ENCODE peak calls at places on chromosome X, in eight cellular contexts. One of them, this sample, is unnamed.

GRCh38 chrX:10470009-10470408 is 150.4 kb downstream of the MID1 start:
- DNase-seq in kidney: no peak
- DNase-seq in WTC11: no peak
- DNase-seq in cardiac muscle cell: no peak
- DNase-seq in astrocyte of the spinal cord: no peak
- DNase-seq in PC-3: peak
- DNase-seq in astrocyte: no peak
- DNase-seq in GM13976: no peak
- DNase-seq in this sample: no peak

GRCh38 chrX:70079297-70079696 is 17.0 kb downstream of the OTUD6A start:
- DNase-seq in GM13976: no peak
- DNase-seq in kidney: no peak
- DNase-seq in astrocyte of the spinal cord: no peak
- DNase-seq in astrocyte: no peak
- DNase-seq in cardiac muscle cell: no peak
- DNase-seq in PC-3: no peak
- DNase-seq in WTC11: no peak
- DNase-seq in this sample: no peak

GRCh38 chrX:16312761-16313623 is 145.7 kb downstream of the MAGEB17 start:
- DNase-seq in astrocyte: no peak
- DNase-seq in GM13976: no peak
- DNase-seq in PC-3: no peak
- DNase-seq in astrocyte of the spinal cord: no peak
- DNase-seq in cardiac muscle cell: no peak
- DNase-seq in kidney: no peak
- DNase-seq in WTC11: peak
- DNase-seq in this sample: no peak

GRCh38 chrX:149807747-149808458 is 26.2 kb downstream of the MAGEA9 start:
- DNase-seq in GM13976: no peak
- DNase-seq in cardiac muscle cell: no peak
- DNase-seq in astrocyte of the spinal cord: no peak
- DNase-seq in PC-3: no peak
- DNase-seq in WTC11: no peak
- DNase-seq in kidney: no peak
- DNase-seq in astrocyte: no peak
- DNase-seq in this sample: no peak

GRCh38 chrX:53049127-53049517 is 533 bp downstream of the GPR173 start:
- DNase-seq in kidney: no peak
- DNase-seq in GM13976: no peak
- DNase-seq in cardiac muscle cell: no peak
- DNase-seq in WTC11: no peak
- DNase-seq in PC-3: no peak
- DNase-seq in astrocyte: no peak
- DNase-seq in astrocyte of the spinal cord: no peak
- DNase-seq in this sample: no peak

GRCh38 chrX:87873988-87874500 is 356.4 kb downstream of the KLHL4 start:
- DNase-seq in PC-3: no peak
- DNase-seq in WTC11: no peak
- DNase-seq in astrocyte of the spinal cord: no peak
- DNase-seq in astrocyte: no peak
- DNase-seq in cardiac muscle cell: no peak
- DNase-seq in GM13976: no peak
- DNase-seq in kidney: no peak
- DNase-seq in this sample: no peak

GRCh38 chrX:11770320-11770719 is 12.3 kb downstream of the MSL3 start:
- DNase-seq in GM13976: peak
- DNase-seq in PC-3: peak
- DNase-seq in cardiac muscle cell: peak
- DNase-seq in astrocyte of the spinal cord: peak
- DNase-seq in WTC11: peak
- DNase-seq in kidney: no peak
- DNase-seq in astrocyte: peak
- DNase-seq in this sample: peak

GRCh38 chrX:39096599-39096998 is 295.3 kb downstream of the MID1IP1 start:
- DNase-seq in PC-3: no peak
- DNase-seq in kidney: no peak
- DNase-seq in WTC11: no peak
- DNase-seq in cardiac muscle cell: no peak
- DNase-seq in astrocyte of the spinal cord: no peak
- DNase-seq in astrocyte: no peak
- DNase-seq in GM13976: no peak
- DNase-seq in this sample: no peak

GRCh38 chrX:17860811-17861495 is at the start of gene RAI2:
- DNase-seq in GM13976: peak
- DNase-seq in astrocyte: no peak
- DNase-seq in kidney: peak
- DNase-seq in astrocyte of the spinal cord: no peak
- DNase-seq in PC-3: no peak
- DNase-seq in cardiac muscle cell: peak
- DNase-seq in WTC11: peak
- DNase-seq in this sample: peak

GRCh38 chrX:47662144-47662657 is 3.2 kb upstream of the UXT start:
- DNase-seq in kidney: no peak
- DNase-seq in WTC11: no peak
- DNase-seq in astrocyte: peak
- DNase-seq in astrocyte of the spinal cord: peak
- DNase-seq in cardiac muscle cell: no peak
- DNase-seq in GM13976: no peak
- DNase-seq in PC-3: peak
- DNase-seq in this sample: peak

GRCh38 chrX:30275498-30275897 is 28.6 kb downstream of the MAGEB1 start:
- DNase-seq in cardiac muscle cell: peak
- DNase-seq in GM13976: no peak
- DNase-seq in astrocyte of the spinal cord: peak
- DNase-seq in kidney: no peak
- DNase-seq in PC-3: peak
- DNase-seq in WTC11: no peak
- DNase-seq in astrocyte: no peak
- DNase-seq in this sample: peak
- TF ChIP-seq CTCF in cardiac muscle cell: peak
- TF ChIP-seq CTCF in GM13976: no peak
- TF ChIP-seq CTCF in astrocyte of the spinal cord: peak
- TF ChIP-seq CTCF in kidney: no peak
- TF ChIP-seq CTCF in PC-3: peak
- TF ChIP-seq CTCF in WTC11: no peak
- TF ChIP-seq CTCF in astrocyte: peak
- TF ChIP-seq CTCF in this sample: peak

GRCh38 chrX:143648705-143649104 is 12.8 kb upstream of the SLITRK4 start:
- DNase-seq in kidney: no peak
- DNase-seq in cardiac muscle cell: no peak
- DNase-seq in PC-3: peak
- DNase-seq in WTC11: no peak
- DNase-seq in astrocyte of the spinal cord: no peak
- DNase-seq in GM13976: no peak
- DNase-seq in astrocyte: no peak
- DNase-seq in this sample: peak
- TF ChIP-seq CTCF in kidney: no peak
- TF ChIP-seq CTCF in cardiac muscle cell: peak
- TF ChIP-seq CTCF in PC-3: peak
- TF ChIP-seq CTCF in WTC11: no peak
- TF ChIP-seq CTCF in astrocyte of the spinal cord: peak
- TF ChIP-seq CTCF in GM13976: peak
- TF ChIP-seq CTCF in astrocyte: no peak
- TF ChIP-seq CTCF in this sample: peak

DNA sequence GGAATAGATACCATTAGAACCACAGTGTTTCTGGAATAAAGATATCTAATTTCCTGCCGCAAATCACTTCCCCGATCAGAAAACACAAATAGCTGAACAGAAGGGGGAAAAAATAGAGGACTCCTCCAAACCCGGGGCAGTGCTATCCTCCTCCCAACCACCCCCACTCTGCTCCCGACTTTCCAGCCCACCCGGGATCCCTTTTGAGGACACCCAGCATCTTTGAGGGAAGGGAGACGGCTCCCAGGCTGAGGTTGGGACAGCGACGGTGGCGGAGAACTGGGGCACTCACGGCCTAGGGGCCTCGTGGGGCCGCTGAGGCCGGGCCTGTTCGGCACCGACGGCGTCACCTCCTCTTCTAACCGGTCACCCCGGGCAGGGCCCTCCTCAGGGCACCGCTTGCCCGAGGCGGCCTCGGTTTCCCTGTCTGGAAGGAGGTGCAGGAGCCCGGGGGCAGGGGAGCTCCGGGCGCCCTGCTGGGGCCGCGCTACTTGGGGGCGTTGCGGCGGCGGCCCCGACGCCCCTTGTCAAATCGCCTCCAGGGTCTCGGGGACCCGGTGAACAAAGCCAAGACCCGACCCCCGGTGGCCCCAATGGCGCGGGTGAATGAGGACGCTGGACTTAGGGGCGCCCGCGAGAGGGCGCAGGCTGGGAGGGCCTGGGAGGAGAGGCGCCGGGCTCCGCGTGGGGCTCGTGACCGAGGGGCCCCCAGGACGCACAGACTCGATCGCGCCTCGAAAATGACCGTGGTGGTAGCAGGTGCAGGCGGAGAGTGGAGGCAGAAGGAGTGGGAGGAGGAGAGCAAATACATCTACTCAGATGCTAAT is 6.9 kb upstream of the ARX start:
- DNase-seq in kidney: no peak
- DNase-seq in WTC11: no peak
- DNase-seq in astrocyte of the spinal cord: no peak
- DNase-seq in PC-3: no peak
- DNase-seq in GM13976: no peak
- DNase-seq in astrocyte: no peak
- DNase-seq in cardiac muscle cell: no peak
- DNase-seq in this sample: no peak
- TF ChIP-seq CTCF in kidney: no peak
- TF ChIP-seq CTCF in WTC11: no peak
- TF ChIP-seq CTCF in astrocyte of the spinal cord: peak
- TF ChIP-seq CTCF in PC-3: no peak
- TF ChIP-seq CTCF in GM13976: no peak
- TF ChIP-seq CTCF in astrocyte: no peak
- TF ChIP-seq CTCF in cardiac muscle cell: peak
- TF ChIP-seq CTCF in this sample: no peak

DNA sequence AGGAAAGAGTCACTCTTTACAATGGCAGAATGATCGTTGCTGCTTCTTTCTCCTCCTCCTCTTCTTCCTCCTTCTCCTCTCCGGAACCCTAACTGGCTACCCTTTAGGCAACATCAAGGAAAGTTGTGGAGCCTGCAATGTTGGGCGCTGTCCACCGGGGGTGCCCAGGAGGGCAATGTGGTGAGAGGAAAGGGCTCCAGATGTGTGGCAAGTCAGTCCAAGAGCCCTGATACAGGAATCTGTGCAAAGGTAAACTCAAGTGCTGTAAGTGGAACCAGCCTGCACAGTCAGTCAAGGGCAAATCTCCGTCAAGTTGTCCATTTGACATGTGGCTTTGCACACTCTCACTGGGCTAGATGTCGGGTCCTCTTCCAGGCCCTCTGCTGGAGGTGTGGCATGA is 2.8 kb downstream of the RTL5 start:
- DNase-seq in PC-3: peak
- DNase-seq in astrocyte: no peak
- DNase-seq in astrocyte of the spinal cord: no peak
- DNase-seq in GM13976: no peak
- DNase-seq in kidney: no peak
- DNase-seq in cardiac muscle cell: peak
- DNase-seq in WTC11: peak
- DNase-seq in this sample: peak
- TF ChIP-seq CTCF in PC-3: peak
- TF ChIP-seq CTCF in astrocyte: peak
- TF ChIP-seq CTCF in astrocyte of the spinal cord: peak
- TF ChIP-seq CTCF in GM13976: no peak
- TF ChIP-seq CTCF in kidney: no peak
- TF ChIP-seq CTCF in cardiac muscle cell: peak
- TF ChIP-seq CTCF in WTC11: peak
- TF ChIP-seq CTCF in this sample: peak

GRCh38 chrX:50206753-50207152 is 2.2 kb downstream of the CCNB3 start:
- DNase-seq in cardiac muscle cell: no peak
- DNase-seq in WTC11: no peak
- DNase-seq in GM13976: no peak
- DNase-seq in astrocyte of the spinal cord: no peak
- DNase-seq in kidney: no peak
- DNase-seq in PC-3: no peak
- DNase-seq in astrocyte: no peak
- DNase-seq in this sample: no peak

DNA sequence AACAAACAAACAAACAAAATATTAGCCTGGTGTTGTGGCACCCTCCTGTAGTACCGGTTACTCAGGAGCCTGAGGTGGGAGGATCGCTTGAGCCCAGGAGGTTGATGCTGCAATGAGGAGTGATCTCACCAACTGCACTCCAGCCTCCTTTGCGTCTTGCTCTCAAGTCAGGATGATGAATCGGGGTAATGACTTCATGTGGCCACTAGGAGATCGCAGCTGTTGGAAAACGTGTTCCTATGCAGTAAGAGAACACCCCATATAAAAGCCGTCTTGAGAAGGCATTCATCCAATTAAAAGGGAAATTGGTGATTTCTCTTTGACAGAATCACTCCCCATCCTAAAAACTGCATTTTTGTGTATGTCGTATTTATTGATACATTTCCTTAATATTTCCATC is 6.9 kb downstream of the CCNB3 start:
- DNase-seq in cardiac muscle cell: no peak
- DNase-seq in PC-3: peak
- DNase-seq in WTC11: peak
- DNase-seq in GM13976: no peak
- DNase-seq in kidney: no peak
- DNase-seq in astrocyte of the spinal cord: no peak
- DNase-seq in astrocyte: no peak
- DNase-seq in this sample: peak
- TF ChIP-seq CTCF in cardiac muscle cell: peak
- TF ChIP-seq CTCF in PC-3: peak
- TF ChIP-seq CTCF in WTC11: peak
- TF ChIP-seq CTCF in GM13976: no peak
- TF ChIP-seq CTCF in kidney: peak
- TF ChIP-seq CTCF in astrocyte of the spinal cord: peak
- TF ChIP-seq CTCF in astrocyte: no peak
- TF ChIP-seq CTCF in this sample: peak

DNA sequence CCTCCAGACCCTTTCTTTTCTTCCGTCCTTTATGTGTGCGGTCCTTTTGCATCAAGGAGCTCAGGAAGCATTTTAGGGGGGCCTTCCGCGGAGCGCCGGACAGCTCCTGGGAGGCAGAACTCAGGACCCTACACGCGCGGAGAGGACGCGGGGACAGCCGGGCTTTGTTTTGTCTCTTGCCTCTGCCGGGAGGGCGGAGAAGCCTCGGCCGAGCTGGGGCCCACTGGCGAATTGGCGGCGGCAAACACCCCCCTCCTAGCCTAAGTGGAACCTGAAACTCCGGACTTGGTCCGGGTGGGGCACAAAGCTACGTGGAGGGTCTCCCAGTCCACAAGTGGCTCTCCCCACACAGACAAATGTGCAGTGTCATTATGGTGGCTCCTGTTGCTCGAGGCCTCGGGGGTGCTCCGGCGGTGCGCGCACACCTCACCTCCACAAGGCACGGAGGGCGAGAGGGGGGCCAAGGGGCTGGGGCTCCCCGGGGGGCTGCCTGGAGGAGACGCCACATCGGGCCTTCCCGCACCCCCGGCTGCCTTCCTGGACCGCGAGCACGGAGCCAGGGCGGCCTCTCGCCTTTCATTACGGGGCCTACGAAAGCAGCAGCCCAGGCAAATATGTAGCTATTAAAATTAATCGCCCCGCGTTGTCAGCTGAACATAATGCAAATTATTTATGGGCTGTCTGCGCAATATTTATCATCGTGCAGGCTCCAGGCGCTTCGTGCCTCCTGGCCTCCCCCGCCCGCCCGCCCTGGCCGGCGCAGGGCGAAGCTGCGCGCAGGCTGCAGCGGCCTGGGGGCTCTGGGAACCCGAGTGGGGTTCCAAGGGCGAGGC is 70.6 kb upstream of the BCOR start:
- DNase-seq in astrocyte: no peak
- DNase-seq in astrocyte of the spinal cord: no peak
- DNase-seq in PC-3: no peak
- DNase-seq in kidney: no peak
- DNase-seq in WTC11: no peak
- DNase-seq in GM13976: no peak
- DNase-seq in cardiac muscle cell: no peak
- DNase-seq in this sample: no peak
- TF ChIP-seq CTCF in astrocyte: no peak
- TF ChIP-seq CTCF in astrocyte of the spinal cord: no peak
- TF ChIP-seq CTCF in PC-3: no peak
- TF ChIP-seq CTCF in kidney: no peak
- TF ChIP-seq CTCF in WTC11: no peak
- TF ChIP-seq CTCF in GM13976: no peak
- TF ChIP-seq CTCF in cardiac muscle cell: no peak
- TF ChIP-seq CTCF in this sample: no peak

This sample was measured in A673.